ENCODE peak calls at places on chromosomes 7 and 10, in eight cellular contexts. E is activated CD4-positive, alpha-beta T cell treated with anti-CD3 and anti-CD28 coated beads, Interleukin-2, amount 50 U/mL, for 4 hours; H is midbrain; X is NCI-H1092; M is left cardiac atrium; O is AG10803; L is substantia nigra; W is T follicular helper cell. U is an unnamed sample.

GRCh38 chr7:157412021-157412443 is 75.2 kb downstream of the DNAJB6 start:
- DNase-seq in E (peak), H (no peak), X (no peak), M (no peak), O (peak), L (no peak), W (no peak), U (no peak)

GRCh38 chr10:11162828-11163599 is 145.3 kb downstream of the CELF2 start:
- DNase-seq in E (peak), H (peak), X (no peak), M (peak), O (no peak), L (peak), W (peak), U (no peak)

GRCh38 chr7:952548-953441 is 1.7 kb downstream of the ADAP1 start:
- DNase-seq in E (no peak), H (no peak), X (no peak), M (peak), O (no peak), L (no peak), W (no peak), U (no peak)

GRCh38 chr7:894164-894867 is 18.0 kb downstream of the GET4 start:
- DNase-seq in E (no peak), H (no peak), X (no peak), M (no peak), O (no peak), L (no peak), W (no peak), U (no peak)

GRCh38 chr10:103448751-103449150 is 3.4 kb downstream of the CALHM2 start:
- DNase-seq in E (no peak), H (no peak), X (no peak), M (peak), O (peak), L (no peak), W (no peak), U (no peak)

GRCh38 chr10:120963053-120963533 is 111.9 kb downstream of the WDR11 start:
- DNase-seq in E (no peak), H (peak), X (no peak), M (no peak), O (no peak), L (peak), W (no peak), U (peak)

GRCh38 chr7:13749026-13749425 is 240.4 kb downstream of the ETV1 start:
- DNase-seq in E (no peak), H (no peak), X (no peak), M (no peak), O (no peak), L (no peak), W (no peak), U (no peak)

GRCh38 chr7:143352506-143353130 is 9.9 kb downstream of the FAM131B start:
- DNase-seq in E (no peak), H (no peak), X (no peak), M (no peak), O (no peak), L (peak), W (no peak), U (no peak)

GRCh38 chr7:101722247-101722646 is 93.2 kb upstream of the MYL10 start:
- DNase-seq in E (no peak), H (no peak), X (no peak), M (no peak), O (no peak), L (no peak), W (no peak), U (no peak)

GRCh38 chr10:87961314-87961713 is 97.9 kb downstream of the PTEN start:
- DNase-seq in E (no peak), H (no peak), X (no peak), M (no peak), O (peak), L (no peak), W (no peak), U (no peak)

GRCh38 chr7:4168556-4168955 is 513.5 kb upstream of the FOXK1 start:
- DNase-seq in E (no peak), H (no peak), X (no peak), M (no peak), O (no peak), L (no peak), W (no peak), U (no peak)

GRCh38 chr7:47470567-47471357 is 111.1 kb downstream of the TNS3 start:
- DNase-seq in E (no peak), H (no peak), X (peak), M (no peak), O (no peak), L (no peak), W (no peak), U (no peak)

GRCh38 chr10:51698473-51699063 is 827 bp downstream of the CSTF2T start:
- DNase-seq in E (no peak), H (no peak), X (no peak), M (no peak), O (no peak), L (no peak), W (no peak), U (no peak)

GRCh38 chr10:99590799-99591198 is 29.4 kb downstream of the SLC25A28 start:
- DNase-seq in E (no peak), H (no peak), X (no peak), M (no peak), O (no peak), L (no peak), W (no peak), U (no peak)

GRCh38 chr10:43960981-43961380 is 312.3 kb upstream of the ZNF32 start:
- DNase-seq in E (no peak), H (no peak), X (no peak), M (no peak), O (no peak), L (no peak), W (no peak), U (no peak)

GRCh38 chr7:128424936-128425335 is 15.2 kb upstream of the IMPDH1 start:
- DNase-seq in E (no peak), H (no peak), X (no peak), M (no peak), O (no peak), L (no peak), W (no peak), U (no peak)

GRCh38 chr10:78171633-78172032 is 138.0 kb downstream of the RPS24 start:
- DNase-seq in E (no peak), H (no peak), X (no peak), M (no peak), O (no peak), L (no peak), W (no peak), U (no peak)

GRCh38 chr7:125495997-125496396 is 566.4 kb upstream of the POT1 start:
- DNase-seq in E (no peak), H (no peak), X (no peak), M (no peak), O (no peak), L (no peak), W (no peak), U (no peak)

U was measured in amygdala.